ENCODE peak calls at places on chromosomes 13 and 19, in six cellular contexts. G is H9, Y is mesenchymal stem cell, Q is H1, S is neuronal stem cell, V is trophoblast cell. E is an unnamed sample.

GRCh38 chr13:108922108-108922507 is 292.7 kb downstream of the MYO16 start:
- DNase-seq in G (no peak), Y (no peak), Q (no peak), S (no peak), V (no peak), E (no peak)

GRCh38 chr13:43805071-43805468 is 18.3 kb upstream of the ENOX1 start:
- DNase-seq in G (no peak), Y (peak), Q (no peak), S (no peak), V (peak), E (peak)

GRCh38 chr19:30174791-30175190 is 197.4 kb upstream of the ZNF536 start:
- DNase-seq in G (no peak), Y (no peak), Q (no peak), S (no peak), V (no peak), E (no peak)

GRCh38 chr13:88429862-88430261 is 758.7 kb downstream of the SLITRK5 start:
- DNase-seq in G (no peak), Y (no peak), Q (no peak), S (no peak), V (no peak), E (no peak)

GRCh38 chr19:37691881-37692504 is 27.6 kb downstream of the ZNF607 start:
- DNase-seq in G (peak), Y (peak), Q (peak), S (peak), V (peak), E (peak)

GRCh38 chr19:55669418-55670279 is 5.4 kb upstream of the EPN1 start:
- DNase-seq in G (no peak), Y (no peak), Q (no peak), S (no peak), V (no peak), E (no peak)

GRCh38 chr19:48258350-48258749 is 2.6 kb upstream of the CARD8 start:
- DNase-seq in G (no peak), Y (peak), Q (no peak), S (no peak), V (no peak), E (no peak)

GRCh38 chr19:14433454-14434156 is 499 bp downstream of the PKN1 start:
- DNase-seq in G (no peak), Y (no peak), Q (peak), S (no peak), V (peak), E (no peak)

GRCh38 chr19:42290523-42291436 is 11.2 kb upstream of the PRR19 start:
- DNase-seq in G (peak), Y (peak), Q (peak), S (no peak), V (peak), E (no peak)

GRCh38 chr19:33558846-33559245 is 37.3 kb upstream of the PEPD start:
- DNase-seq in G (no peak), Y (no peak), Q (no peak), S (no peak), V (peak), E (no peak)

GRCh38 chr13:39284801-39285388 is 246.6 kb downstream of the NHLRC3 start:
- DNase-seq in G (peak), Y (no peak), Q (no peak), S (no peak), V (peak), E (peak)

GRCh38 chr19:13770013-13770635 is 4.1 kb upstream of the C19orf53 start:
- DNase-seq in G (no peak), Y (no peak), Q (no peak), S (no peak), V (no peak), E (no peak)

GRCh38 chr13:62320129-62320724 is 904.6 kb upstream of the PCDH20 start:
- DNase-seq in G (no peak), Y (peak), Q (no peak), S (peak), V (peak), E (peak)

GRCh38 chr19:45657520-45658163 is 10.4 kb upstream of the GIPR start:
- DNase-seq in G (no peak), Y (peak), Q (no peak), S (no peak), V (peak), E (no peak)

GRCh38 chr19:37594982-37595382 is 306 bp downstream of the ZNF540 start:
- DNase-seq in G (no peak), Y (no peak), Q (no peak), S (no peak), V (no peak), E (peak)

GRCh38 chr13:77338961-77339401 is 12.1 kb upstream of the MYCBP2 start:
- DNase-seq in G (no peak), Y (no peak), Q (no peak), S (no peak), V (no peak), E (no peak)

GRCh38 chr19:13764821-13765394 is 586 bp downstream of the MRI1 start:
- DNase-seq in G (no peak), Y (peak), Q (peak), S (no peak), V (peak), E (no peak)

GRCh38 chr13:97231118-97231831 is 9.1 kb downstream of the MBNL2 start:
- DNase-seq in G (no peak), Y (no peak), Q (no peak), S (no peak), V (no peak), E (no peak)

GRCh38 chr13:44583126-44583525 is 7.0 kb upstream of the TSC22D1 start:
- DNase-seq in G (no peak), Y (no peak), Q (no peak), S (no peak), V (peak), E (peak)

GRCh38 chr19:17107546-17108452 is 32.2 kb downstream of the MYO9B start:
- DNase-seq in G (no peak), Y (peak), Q (no peak), S (no peak), V (peak), E (peak)

GRCh38 chr13:77789386-77789785 is 91.9 kb downstream of the SLAIN1 start:
- DNase-seq in G (no peak), Y (no peak), Q (no peak), S (no peak), V (no peak), E (no peak)

GRCh38 chr19:45621976-45622503 is 17.2 kb downstream of the EML2 start:
- DNase-seq in G (no peak), Y (no peak), Q (no peak), S (no peak), V (no peak), E (no peak)

GRCh38 chr13:33677215-33677614 is 140.7 kb upstream of the RFC3 start:
- DNase-seq in G (no peak), Y (no peak), Q (no peak), S (no peak), V (no peak), E (no peak)

GRCh38 chr13:77460195-77460594 is 75.3 kb upstream of the SCEL start:
- DNase-seq in G (no peak), Y (no peak), Q (no peak), S (no peak), V (no peak), E (no peak)

GRCh38 chr13:24997367-24997967 is 98.5 kb upstream of the PABPC3 start:
- DNase-seq in G (no peak), Y (peak), Q (no peak), S (no peak), V (peak), E (peak)

GRCh38 chr19:31138077-31138476 is 211.2 kb downstream of the TSHZ3 start:
- DNase-seq in G (no peak), Y (no peak), Q (no peak), S (no peak), V (no peak), E (no peak)

GRCh38 chr13:41058229-41059070 is 2.9 kb upstream of the WBP4 start:
- DNase-seq in G (no peak), Y (no peak), Q (no peak), S (no peak), V (no peak), E (peak)
- H3K14ac ChIP-seq in G (no peak), Y (no peak), Q (no peak), S (no peak), V (no peak), E (peak)

GRCh38 chr19:47072323-47072722 is 23.9 kb upstream of the TMEM160 start:
- DNase-seq in G (no peak), Y (no peak), Q (no peak), S (no peak), V (no peak), E (no peak)
- H3K14ac ChIP-seq in G (no peak), Y (no peak), Q (no peak), S (no peak), V (no peak), E (no peak)

GRCh38 chr13:83295684-83296083 is 586.6 kb downstream of the SLITRK1 start:
- DNase-seq in G (no peak), Y (no peak), Q (no peak), S (no peak), V (no peak), E (peak)

GRCh38 chr13:83298636-83299035 is 583.6 kb downstream of the SLITRK1 start:
- DNase-seq in G (no peak), Y (no peak), Q (no peak), S (no peak), V (no peak), E (no peak)

DNA sequence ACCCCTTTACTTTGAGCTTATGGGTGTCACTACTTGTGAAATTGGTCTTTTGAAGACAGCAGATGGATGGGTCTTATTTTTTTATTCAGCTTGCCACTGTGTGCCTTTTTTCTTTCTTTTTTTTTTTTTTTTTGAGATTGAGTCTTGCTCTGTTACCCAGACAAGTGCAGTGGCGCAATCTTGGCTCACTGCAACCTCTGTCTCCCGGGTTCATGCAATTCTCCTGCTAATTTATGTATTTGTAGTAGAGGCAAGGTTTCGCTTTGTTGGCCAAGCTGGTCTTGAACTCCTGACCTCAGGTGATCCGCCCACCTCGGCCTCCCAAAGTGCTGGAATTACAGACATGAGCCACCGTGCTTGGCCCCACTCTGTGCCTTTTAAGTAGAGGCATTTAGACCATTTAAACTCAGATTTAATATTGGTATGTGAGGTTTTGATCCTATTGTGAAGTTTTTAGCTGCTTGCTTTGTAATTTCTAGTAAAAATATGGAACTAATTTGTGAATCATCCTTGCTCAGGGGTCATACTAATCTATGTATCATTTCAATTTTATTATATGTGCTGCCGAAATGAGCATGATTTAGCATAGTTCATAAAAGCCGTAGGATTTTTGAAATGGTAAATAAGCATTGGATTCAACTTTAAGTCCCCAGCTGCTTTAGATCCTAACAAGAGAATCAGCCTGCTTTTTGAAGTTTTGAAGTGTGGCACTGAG is 584.5 kb downstream of the SLITRK1 start:
- DNase-seq in G (no peak), Y (no peak), Q (no peak), S (no peak), V (no peak), E (no peak)
- H3K14ac ChIP-seq in G (no peak), Y (no peak), Q (no peak), S (no peak), V (no peak), E (no peak)

DNA sequence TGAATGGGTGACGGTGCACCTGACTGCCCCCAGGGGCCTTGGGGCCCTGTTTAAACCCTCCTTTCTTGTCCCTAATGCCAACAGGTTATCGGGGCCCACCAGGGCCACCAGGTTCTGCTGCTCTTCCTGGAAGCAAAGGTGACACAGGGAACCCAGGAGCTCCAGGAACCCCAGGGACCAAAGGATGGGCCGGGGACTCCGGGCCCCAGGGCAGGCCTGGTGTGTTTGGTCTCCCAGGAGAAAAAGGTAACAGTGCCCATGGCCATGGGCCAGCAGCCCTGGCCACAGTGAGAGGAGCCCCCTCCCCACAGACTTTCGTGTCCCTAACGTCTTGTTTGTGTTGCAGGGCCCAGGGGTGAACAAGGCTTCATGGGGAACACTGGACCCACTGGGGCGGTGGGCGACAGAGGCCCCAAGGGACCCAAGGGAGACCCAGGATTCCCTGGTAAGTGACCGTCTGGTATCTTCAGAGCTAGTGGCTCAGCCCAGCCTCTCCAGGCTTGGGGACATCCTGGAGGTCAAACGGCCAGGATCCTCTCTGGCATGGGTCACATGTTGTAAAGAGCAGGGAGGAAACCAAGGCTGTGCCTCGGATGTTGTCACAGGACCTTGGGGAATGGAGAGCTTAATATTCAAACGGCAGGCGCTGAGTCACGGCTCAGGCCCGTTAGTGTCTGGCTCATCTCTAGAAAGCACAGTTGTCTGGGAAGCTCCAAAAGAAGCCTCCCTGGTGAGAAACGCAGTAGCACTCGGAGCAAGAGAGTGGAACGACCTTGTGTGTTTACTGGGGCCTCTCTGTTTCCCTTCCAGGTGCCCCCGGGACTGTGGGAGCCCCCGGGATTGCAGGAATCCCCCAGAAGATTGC is 58.3 kb downstream of the RAB20 start:
- DNase-seq in G (no peak), Y (peak), Q (no peak), S (no peak), V (no peak), E (peak)
- H3K14ac ChIP-seq in G (no peak), Y (no peak), Q (no peak), S (no peak), V (peak), E (no peak)

GRCh38 chr13:69856331-69856730 is 251.3 kb upstream of the ATXN8OS start:
- DNase-seq in G (no peak), Y (no peak), Q (no peak), S (peak), V (peak), E (no peak)
- H3K14ac ChIP-seq in G (no peak), Y (no peak), Q (no peak), S (no peak), V (no peak), E (no peak)

GRCh38 chr19:51031880-51032225 is 2.9 kb downstream of the KLK12 start:
- DNase-seq in G (no peak), Y (no peak), Q (no peak), S (no peak), V (no peak), E (no peak)
- H3K14ac ChIP-seq in G (no peak), Y (no peak), Q (no peak), S (peak), V (no peak), E (no peak)

DNA sequence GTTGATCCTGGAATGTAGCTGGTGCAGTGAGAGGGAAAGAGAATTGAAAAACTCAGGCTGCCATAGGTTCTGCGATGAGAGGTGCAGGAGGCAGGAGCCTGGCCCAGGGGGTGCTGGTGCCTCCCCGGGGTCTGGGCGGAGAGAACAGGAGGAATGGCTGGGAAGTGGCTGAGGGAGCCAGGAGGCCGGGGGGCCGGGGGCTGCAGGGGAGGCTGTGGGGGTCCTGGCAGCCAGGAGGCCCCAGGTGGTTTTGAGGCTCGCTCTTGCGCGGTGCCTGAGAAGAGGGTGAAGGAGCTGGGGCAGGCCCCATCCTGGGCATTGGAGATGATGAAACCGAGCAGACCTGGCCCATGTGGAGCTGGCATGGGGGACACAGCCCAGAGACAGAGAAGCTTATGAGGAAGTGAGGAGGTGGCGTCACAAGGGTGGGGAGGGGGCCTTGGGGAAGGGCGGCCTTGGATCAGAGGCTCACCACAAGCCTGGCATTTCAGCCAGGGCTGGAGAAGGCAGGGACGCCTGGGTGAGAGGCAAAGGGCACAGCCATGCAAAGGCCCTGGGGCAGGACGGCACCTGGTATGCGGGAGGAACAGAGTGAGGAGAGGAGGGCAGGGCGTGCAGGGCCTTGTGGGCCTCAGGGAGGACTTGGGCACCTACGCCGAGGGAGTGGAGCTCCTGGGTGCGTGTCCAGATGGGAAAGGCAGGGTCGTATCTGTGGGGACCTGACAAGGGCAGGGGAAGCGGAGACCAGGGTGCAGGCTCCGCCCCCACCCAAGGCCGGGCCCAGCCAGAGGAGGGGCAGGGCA is 1.3 kb upstream of the TEKTIP1 start:
- DNase-seq in G (no peak), Y (no peak), Q (no peak), S (no peak), V (peak), E (no peak)
- H3K14ac ChIP-seq in G (no peak), Y (no peak), Q (no peak), S (no peak), V (no peak), E (no peak)

DNA sequence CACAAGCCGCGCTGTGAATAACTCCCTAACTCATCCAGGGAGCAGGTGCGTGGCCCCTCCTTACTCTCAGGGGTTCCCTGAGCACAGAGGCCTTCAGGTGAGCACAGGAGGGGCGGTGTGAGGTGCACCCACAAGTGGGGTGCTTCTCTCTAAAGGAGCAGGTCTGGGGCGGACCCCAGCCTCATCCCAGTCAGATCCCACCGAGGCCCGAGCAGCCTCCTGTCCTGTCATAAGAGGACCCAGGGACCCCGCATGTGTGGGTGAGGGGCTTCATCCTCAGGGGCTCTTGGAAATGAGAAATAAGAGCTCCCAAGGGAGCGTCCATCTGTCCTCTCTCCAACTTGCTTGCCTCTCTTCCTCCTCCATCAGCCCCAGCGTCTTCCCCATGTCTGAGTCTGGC is 3.0 kb upstream of the LILRA5 start:
- DNase-seq in G (no peak), Y (no peak), Q (no peak), S (no peak), V (no peak), E (no peak)
- H3K14ac ChIP-seq in G (no peak), Y (no peak), Q (no peak), S (no peak), V (no peak), E (no peak)

DNA sequence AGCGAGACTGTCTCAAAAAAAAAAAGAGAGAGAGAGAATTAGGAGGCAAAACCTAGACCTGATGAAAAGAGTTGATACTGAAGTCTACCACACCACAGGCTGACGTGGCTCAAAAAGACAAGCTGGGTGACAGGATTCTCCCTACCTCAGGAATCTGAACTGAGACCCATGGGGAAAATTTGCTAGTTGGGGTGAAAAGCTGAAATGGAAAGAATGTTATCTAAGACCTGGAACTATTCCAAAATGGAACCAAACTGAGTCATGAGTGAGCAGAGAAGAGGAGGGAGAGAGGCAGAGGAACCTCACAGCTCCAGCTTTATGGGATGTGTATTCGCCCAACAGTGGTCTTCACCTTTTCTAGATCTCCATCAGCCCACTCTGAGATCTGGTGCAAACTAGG is 11.7 kb downstream of the SMG9 start:
- DNase-seq in G (no peak), Y (no peak), Q (no peak), S (no peak), V (no peak), E (peak)
- H3K14ac ChIP-seq in G (no peak), Y (no peak), Q (no peak), S (no peak), V (no peak), E (no peak)